ENCODE peak calls at places on chromosomes 2 and 18, in nine cellular contexts. One of them, this sample, is unnamed.

GRCh38 chr2:32732135-32732534 is 104.3 kb downstream of the TTC27 start:
- DNase-seq in GM20000: no peak
- DNase-seq in BE2C: no peak
- DNase-seq in spleen: no peak
- DNase-seq in fibroblast of mammary gland: no peak
- DNase-seq in endodermal cell: no peak
- DNase-seq in AG09309: no peak
- DNase-seq in CD4-positive, alpha-beta T cell: no peak
- DNase-seq in A549: no peak
- DNase-seq in this sample: no peak

GRCh38 chr18:23689031-23689615 is at the start of gene LAMA3:
- DNase-seq in GM20000: peak
- DNase-seq in BE2C: peak
- DNase-seq in spleen: peak
- DNase-seq in fibroblast of mammary gland: peak
- DNase-seq in endodermal cell: peak
- DNase-seq in AG09309: no peak
- DNase-seq in CD4-positive, alpha-beta T cell: peak
- DNase-seq in A549: peak
- DNase-seq in this sample: peak

GRCh38 chr2:121238828-121239227 is 46.2 kb downstream of the TFCP2L1 start:
- DNase-seq in GM20000: no peak
- DNase-seq in BE2C: no peak
- DNase-seq in spleen: no peak
- DNase-seq in fibroblast of mammary gland: no peak
- DNase-seq in endodermal cell: no peak
- DNase-seq in AG09309: no peak
- DNase-seq in CD4-positive, alpha-beta T cell: no peak
- DNase-seq in A549: no peak
- DNase-seq in this sample: no peak

GRCh38 chr2:199757466-199757865 is 93.5 kb downstream of the FTCDNL1 start:
- DNase-seq in GM20000: no peak
- DNase-seq in BE2C: no peak
- DNase-seq in spleen: no peak
- DNase-seq in fibroblast of mammary gland: peak
- DNase-seq in endodermal cell: no peak
- DNase-seq in AG09309: no peak
- DNase-seq in CD4-positive, alpha-beta T cell: no peak
- DNase-seq in A549: no peak
- DNase-seq in this sample: no peak

GRCh38 chr2:96329416-96329815 is 4.3 kb downstream of the ITPRIPL1 start:
- DNase-seq in GM20000: no peak
- DNase-seq in BE2C: no peak
- DNase-seq in spleen: no peak
- DNase-seq in fibroblast of mammary gland: peak
- DNase-seq in endodermal cell: no peak
- DNase-seq in AG09309: no peak
- DNase-seq in CD4-positive, alpha-beta T cell: no peak
- DNase-seq in A549: no peak
- DNase-seq in this sample: no peak

GRCh38 chr18:28108801-28109200 is 68.1 kb downstream of the CDH2 start:
- DNase-seq in GM20000: no peak
- DNase-seq in BE2C: no peak
- DNase-seq in spleen: no peak
- DNase-seq in fibroblast of mammary gland: peak
- DNase-seq in endodermal cell: no peak
- DNase-seq in AG09309: no peak
- DNase-seq in CD4-positive, alpha-beta T cell: no peak
- DNase-seq in A549: no peak
- DNase-seq in this sample: no peak

GRCh38 chr2:186919272-186919671 is 70.3 kb upstream of the ZSWIM2 start:
- DNase-seq in GM20000: no peak
- DNase-seq in BE2C: no peak
- DNase-seq in spleen: no peak
- DNase-seq in fibroblast of mammary gland: peak
- DNase-seq in endodermal cell: no peak
- DNase-seq in AG09309: peak
- DNase-seq in CD4-positive, alpha-beta T cell: no peak
- DNase-seq in A549: no peak
- DNase-seq in this sample: no peak

GRCh38 chr2:9199716-9200633 is 6.6 kb upstream of the ASAP2 start:
- DNase-seq in GM20000: no peak
- DNase-seq in BE2C: no peak
- DNase-seq in spleen: no peak
- DNase-seq in fibroblast of mammary gland: peak
- DNase-seq in endodermal cell: no peak
- DNase-seq in AG09309: no peak
- DNase-seq in CD4-positive, alpha-beta T cell: no peak
- DNase-seq in A549: no peak
- DNase-seq in this sample: no peak

GRCh38 chr18:35634376-35634775 is 52.8 kb downstream of the GALNT1 start:
- DNase-seq in GM20000: no peak
- DNase-seq in BE2C: no peak
- DNase-seq in spleen: no peak
- DNase-seq in fibroblast of mammary gland: peak
- DNase-seq in endodermal cell: no peak
- DNase-seq in AG09309: no peak
- DNase-seq in CD4-positive, alpha-beta T cell: no peak
- DNase-seq in A549: no peak
- DNase-seq in this sample: no peak

GRCh38 chr2:174717273-174717672 is 47.0 kb downstream of the CHRNA1 start:
- DNase-seq in GM20000: no peak
- DNase-seq in BE2C: no peak
- DNase-seq in spleen: no peak
- DNase-seq in fibroblast of mammary gland: peak
- DNase-seq in endodermal cell: no peak
- DNase-seq in AG09309: peak
- DNase-seq in CD4-positive, alpha-beta T cell: no peak
- DNase-seq in A549: no peak
- DNase-seq in this sample: no peak

GRCh38 chr2:239283961-239284801 is 116.6 kb downstream of the HDAC4 start:
- DNase-seq in GM20000: no peak
- DNase-seq in BE2C: peak
- DNase-seq in spleen: peak
- DNase-seq in fibroblast of mammary gland: no peak
- DNase-seq in endodermal cell: peak
- DNase-seq in AG09309: no peak
- DNase-seq in CD4-positive, alpha-beta T cell: no peak
- DNase-seq in A549: no peak
- DNase-seq in this sample: no peak

GRCh38 chr18:23108496-23108895 is 26.8 kb upstream of the CABLES1 start:
- DNase-seq in GM20000: no peak
- DNase-seq in BE2C: no peak
- DNase-seq in spleen: no peak
- DNase-seq in fibroblast of mammary gland: no peak
- DNase-seq in endodermal cell: no peak
- DNase-seq in AG09309: no peak
- DNase-seq in CD4-positive, alpha-beta T cell: no peak
- DNase-seq in A549: no peak
- DNase-seq in this sample: no peak

GRCh38 chr2:1136071-1136470 is 185.4 kb downstream of the SNTG2 start:
- DNase-seq in GM20000: no peak
- DNase-seq in BE2C: no peak
- DNase-seq in spleen: no peak
- DNase-seq in fibroblast of mammary gland: peak
- DNase-seq in endodermal cell: peak
- DNase-seq in AG09309: no peak
- DNase-seq in CD4-positive, alpha-beta T cell: no peak
- DNase-seq in A549: no peak
- DNase-seq in this sample: no peak
- TF ChIP-seq CTCF in GM20000: no peak
- TF ChIP-seq CTCF in BE2C: peak
- TF ChIP-seq CTCF in spleen: peak
- TF ChIP-seq CTCF in fibroblast of mammary gland: peak
- TF ChIP-seq CTCF in endodermal cell: peak
- TF ChIP-seq CTCF in AG09309: peak
- TF ChIP-seq CTCF in CD4-positive, alpha-beta T cell: no peak
- TF ChIP-seq CTCF in A549: peak
- TF ChIP-seq CTCF in this sample: peak

GRCh38 chr2:79040967-79041582 is 15.6 kb downstream of the REG3G start:
- DNase-seq in GM20000: no peak
- DNase-seq in BE2C: peak
- DNase-seq in spleen: no peak
- DNase-seq in fibroblast of mammary gland: peak
- DNase-seq in endodermal cell: no peak
- DNase-seq in AG09309: no peak
- DNase-seq in CD4-positive, alpha-beta T cell: no peak
- DNase-seq in A549: no peak
- DNase-seq in this sample: peak
- TF ChIP-seq CTCF in GM20000: no peak
- TF ChIP-seq CTCF in BE2C: peak
- TF ChIP-seq CTCF in spleen: no peak
- TF ChIP-seq CTCF in fibroblast of mammary gland: no peak
- TF ChIP-seq CTCF in endodermal cell: peak
- TF ChIP-seq CTCF in AG09309: no peak
- TF ChIP-seq CTCF in CD4-positive, alpha-beta T cell: no peak
- TF ChIP-seq CTCF in A549: peak
- TF ChIP-seq CTCF in this sample: peak

DNA sequence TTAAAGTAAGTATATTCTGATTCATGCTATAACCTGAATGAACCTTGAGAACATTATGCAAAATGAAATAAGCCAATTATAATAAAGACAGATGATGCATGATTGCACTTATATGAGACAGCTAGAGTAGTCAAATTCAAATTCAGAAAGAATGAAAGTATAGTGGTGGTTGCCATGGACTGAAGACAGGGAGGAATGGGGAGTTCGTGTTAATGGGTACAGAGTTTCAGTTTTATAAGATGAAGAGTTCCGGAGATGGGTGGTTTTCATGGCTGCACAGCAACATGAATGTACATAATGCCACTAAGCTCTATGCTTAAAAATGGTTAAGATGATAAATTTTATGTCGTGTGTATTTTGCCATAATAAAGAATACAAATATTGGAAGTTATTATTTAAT is 751.2 kb downstream of the TSN start:
- DNase-seq in GM20000: no peak
- DNase-seq in BE2C: no peak
- DNase-seq in spleen: no peak
- DNase-seq in fibroblast of mammary gland: no peak
- DNase-seq in endodermal cell: no peak
- DNase-seq in AG09309: no peak
- DNase-seq in CD4-positive, alpha-beta T cell: no peak
- DNase-seq in A549: no peak
- DNase-seq in this sample: no peak
- TF ChIP-seq CTCF in GM20000: no peak
- TF ChIP-seq CTCF in BE2C: no peak
- TF ChIP-seq CTCF in spleen: no peak
- TF ChIP-seq CTCF in fibroblast of mammary gland: no peak
- TF ChIP-seq CTCF in endodermal cell: no peak
- TF ChIP-seq CTCF in AG09309: no peak
- TF ChIP-seq CTCF in CD4-positive, alpha-beta T cell: no peak
- TF ChIP-seq CTCF in A549: no peak
- TF ChIP-seq CTCF in this sample: no peak

GRCh38 chr18:32670727-32671126 is 102.1 kb downstream of the KLHL14 start:
- DNase-seq in GM20000: no peak
- DNase-seq in BE2C: no peak
- DNase-seq in spleen: no peak
- DNase-seq in fibroblast of mammary gland: no peak
- DNase-seq in endodermal cell: no peak
- DNase-seq in AG09309: no peak
- DNase-seq in CD4-positive, alpha-beta T cell: no peak
- DNase-seq in A549: no peak
- DNase-seq in this sample: no peak
- TF ChIP-seq CTCF in GM20000: no peak
- TF ChIP-seq CTCF in BE2C: no peak
- TF ChIP-seq CTCF in spleen: no peak
- TF ChIP-seq CTCF in fibroblast of mammary gland: no peak
- TF ChIP-seq CTCF in endodermal cell: no peak
- TF ChIP-seq CTCF in AG09309: no peak
- TF ChIP-seq CTCF in CD4-positive, alpha-beta T cell: no peak
- TF ChIP-seq CTCF in A549: no peak
- TF ChIP-seq CTCF in this sample: no peak

DNA sequence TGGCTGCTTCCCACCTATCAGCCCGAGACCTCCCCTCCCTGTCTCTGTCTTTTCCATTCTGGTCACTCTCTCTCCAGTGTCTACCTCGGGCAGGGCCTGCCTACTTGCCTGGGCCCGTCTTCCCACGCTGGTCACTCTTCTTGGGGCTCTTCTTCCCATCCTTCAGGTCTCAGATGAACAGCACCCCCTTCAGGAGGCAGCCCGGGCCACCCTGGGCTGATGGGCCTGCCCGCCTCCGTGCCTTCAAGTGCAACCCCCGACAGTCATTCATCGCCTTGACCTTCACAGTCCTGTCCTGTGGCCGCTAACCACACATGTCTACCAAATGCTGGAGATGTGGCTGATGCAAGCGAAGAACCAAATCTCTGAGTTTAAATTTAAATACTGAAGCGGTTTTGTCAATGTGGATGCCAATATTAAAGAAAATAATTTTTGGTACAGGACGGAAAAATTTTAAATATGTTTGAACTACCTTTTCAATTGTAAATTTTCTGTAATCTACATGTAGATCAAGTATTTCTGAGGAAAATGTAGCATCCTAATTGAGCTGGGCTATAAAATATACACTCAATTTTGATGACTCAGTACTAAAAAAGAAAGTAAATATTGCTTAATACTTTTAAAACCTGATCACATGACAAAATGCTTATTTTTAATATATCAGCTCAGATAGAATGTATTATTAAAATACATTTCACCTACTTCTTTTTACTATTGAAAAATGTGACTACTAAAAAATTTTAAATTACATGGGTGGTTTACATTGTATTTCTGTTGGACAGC is 96.4 kb downstream of the LAMA1 start:
- DNase-seq in GM20000: no peak
- DNase-seq in BE2C: no peak
- DNase-seq in spleen: no peak
- DNase-seq in fibroblast of mammary gland: no peak
- DNase-seq in endodermal cell: peak
- DNase-seq in AG09309: no peak
- DNase-seq in CD4-positive, alpha-beta T cell: no peak
- DNase-seq in A549: no peak
- DNase-seq in this sample: no peak
- TF ChIP-seq CTCF in GM20000: no peak
- TF ChIP-seq CTCF in BE2C: no peak
- TF ChIP-seq CTCF in spleen: no peak
- TF ChIP-seq CTCF in fibroblast of mammary gland: no peak
- TF ChIP-seq CTCF in endodermal cell: peak
- TF ChIP-seq CTCF in AG09309: no peak
- TF ChIP-seq CTCF in CD4-positive, alpha-beta T cell: no peak
- TF ChIP-seq CTCF in A549: no peak
- TF ChIP-seq CTCF in this sample: no peak

DNA sequence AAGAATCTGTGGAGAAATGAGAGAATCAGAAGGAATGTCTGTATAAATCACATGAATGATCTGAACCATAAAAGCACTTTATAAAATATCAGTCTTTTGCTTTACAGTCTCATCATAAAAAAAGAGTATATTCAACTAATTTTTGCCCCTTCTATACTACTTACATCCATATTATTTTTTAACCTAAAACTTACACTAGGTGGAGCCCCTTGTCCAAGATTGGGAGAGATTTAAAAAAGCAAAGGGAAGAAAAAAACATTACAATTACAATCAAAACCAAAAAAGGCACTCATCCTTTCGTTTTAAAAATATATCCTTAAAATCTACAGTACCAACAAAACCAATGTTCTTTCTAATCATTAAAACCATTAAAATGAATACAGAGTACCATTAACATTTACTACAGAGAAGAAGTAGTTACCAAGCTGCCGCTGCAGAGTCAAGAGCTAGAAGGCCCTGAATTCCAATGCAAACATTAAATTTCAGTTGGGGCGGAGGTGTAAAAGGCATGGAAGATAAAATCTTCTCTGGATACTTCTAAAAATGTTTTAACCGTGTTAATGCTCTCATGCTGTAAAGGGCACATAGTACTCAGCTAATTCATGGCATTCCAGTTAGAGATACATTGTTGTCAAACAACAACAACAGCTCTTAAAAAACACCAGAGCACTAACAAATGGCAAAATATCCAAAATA is 56.7 kb upstream of the EPB41L3 start:
- DNase-seq in GM20000: no peak
- DNase-seq in BE2C: no peak
- DNase-seq in spleen: no peak
- DNase-seq in fibroblast of mammary gland: peak
- DNase-seq in endodermal cell: no peak
- DNase-seq in AG09309: no peak
- DNase-seq in CD4-positive, alpha-beta T cell: no peak
- DNase-seq in A549: no peak
- DNase-seq in this sample: no peak
- TF ChIP-seq CTCF in GM20000: peak
- TF ChIP-seq CTCF in BE2C: no peak
- TF ChIP-seq CTCF in spleen: no peak
- TF ChIP-seq CTCF in fibroblast of mammary gland: peak
- TF ChIP-seq CTCF in endodermal cell: peak
- TF ChIP-seq CTCF in AG09309: peak
- TF ChIP-seq CTCF in CD4-positive, alpha-beta T cell: no peak
- TF ChIP-seq CTCF in A549: peak
- TF ChIP-seq CTCF in this sample: peak